ENCODE peak calls at places on chromosomes 12 and 14, in nine cellular contexts. R, A, S, D, E, C, J, T and M are unnamed samples.

GRCh38 chr12:101946233-101946611 is 68.8 kb downstream of the DRAM1 start:
- DNase-seq in A (no peak), J (no peak), R (no peak), S (no peak), D (no peak), E (no peak), C (no peak), T (no peak), M (no peak)

GRCh38 chr14:74950795-74951442 is 4.5 kb downstream of the PGF start:
- DNase-seq in E (no peak), R (no peak), S (no peak), C (no peak), A (no peak), T (no peak), D (no peak), J (no peak), M (no peak)

GRCh38 chr14:74421997-74422396 is 4.0 kb downstream of the SYNDIG1L start:
- DNase-seq in T (no peak), A (no peak), D (no peak), C (no peak), E (no peak), J (no peak), S (no peak), R (no peak), M (no peak)

GRCh38 chr14:105935384-105935783 is 409.0 kb downstream of the TMEM121 start:
- DNase-seq in D (no peak), J (no peak), S (no peak), R (no peak), E (no peak), A (no peak), T (no peak), C (no peak), M (no peak)

GRCh38 chr12:53174881-53175491 is 5.5 kb upstream of the ZNF740 start:
- DNase-seq in E (no peak), S (no peak), T (no peak), C (no peak), D (peak), A (no peak), J (no peak), R (peak), M (peak)

GRCh38 chr14:94331462-94331861 is 8.3 kb upstream of the SERPINA6 start:
- DNase-seq in A (no peak), S (no peak), R (no peak), J (no peak), E (no peak), T (no peak), D (no peak), C (no peak), M (no peak)

GRCh38 chr12:125305221-125305620 is 240.0 kb downstream of the AACS start:
- DNase-seq in J (no peak), A (no peak), C (no peak), D (no peak), S (no peak), R (no peak), T (no peak), E (no peak), M (no peak)

GRCh38 chr12:121278450-121279375 is 17.8 kb downstream of the CAMKK2 start:
- DNase-seq in A (no peak), T (no peak), D (peak), R (no peak), E (no peak), S (no peak), J (no peak), C (no peak), M (no peak)

GRCh38 chr12:12327802-12328201 is 22.2 kb downstream of the MANSC1 start:
- DNase-seq in T (peak), C (peak), A (no peak), D (peak), E (no peak), J (peak), S (no peak), R (peak), M (no peak)